ENCODE peak calls at places on chromosomes 4 and X, in eight cellular contexts. A, X, J, K, Z, D, I and H are unnamed samples.

GRCh38 chrX:123405231-123405630 is 221.2 kb downstream of the GRIA3 start:
- DNase-seq in J (no peak), D (no peak), I (no peak), A (no peak), X (no peak), Z (no peak), K (no peak), H (no peak)

GRCh38 chr4:1579834-1580686 is 104.1 kb downstream of the FAM53A start:
- DNase-seq in D (peak; percentile 97), J (peak; percentile 88), A (peak; percentile 89), Z (peak; percentile 93), I (peak; percentile 25), K (peak; percentile 92), X (peak; percentile 92), H (no peak)

GRCh38 chr4:5955201-5955821 is 62.4 kb upstream of the CRMP1 start:
- DNase-seq in Z (no peak), I (no peak), K (no peak), A (no peak), X (no peak), D (no peak), J (no peak), H (no peak)

GRCh38 chrX:16666541-16666940 is 16.6 kb downstream of the S100G start:
- DNase-seq in K (no peak), D (no peak), Z (peak; percentile 58), I (peak; percentile 66), X (no peak), J (peak; percentile 42), A (no peak), H (no peak)

GRCh38 chr4:152187693-152188092 is 348.2 kb downstream of the FBXW7 start:
- DNase-seq in X (no peak), A (no peak), K (no peak), D (no peak), J (no peak), Z (no peak), I (no peak), H (no peak)

GRCh38 chr4:102387552-102388150 is 42.4 kb upstream of the SLC39A8 start:
- DNase-seq in Z (no peak), D (no peak), X (no peak), I (no peak), J (no peak), K (no peak), A (no peak), H (no peak)

GRCh38 chrX:80808854-80809493 is 703 bp downstream of the BRWD3 start:
- DNase-seq in I (no peak), A (peak; percentile 5), J (peak; percentile 41), D (peak; percentile 70), X (no peak), Z (peak; percentile 19), K (peak; percentile 20), H (no peak)

GRCh38 chr4:48660347-48660746 is 119.7 kb downstream of the FRYL start:
- DNase-seq in Z (no peak), J (no peak), D (no peak), K (no peak), X (no peak), I (no peak), A (no peak), H (no peak)

GRCh38 chr4:172596206-172596605 is 572.4 kb upstream of the GALNT7 start:
- DNase-seq in K (no peak), X (no peak), Z (no peak), D (no peak), I (no peak), A (no peak), J (peak; percentile 11), H (no peak)

GRCh38 chrX:41518127-41518840 is 71.1 kb downstream of the NYX start:
- DNase-seq in A (no peak), X (no peak), J (no peak), Z (no peak), D (no peak), I (no peak), K (no peak), H (no peak)

GRCh38 chr4:151356510-151356909 is 31.1 kb upstream of the SH3D19 start:
- DNase-seq in I (peak; percentile 35), A (no peak), J (peak; percentile 75), D (no peak), X (no peak), Z (peak; percentile 59), K (no peak), H (no peak)

GRCh38 chrX:11557120-11557519 is 108.6 kb downstream of the ARHGAP6 start:
- DNase-seq in D (no peak), I (peak; percentile 45), X (no peak), A (no peak), J (peak; percentile 88), Z (peak; percentile 76), K (no peak), H (no peak)

GRCh38 chr4:84529169-84529751 is 30.2 kb upstream of the NKX6-1 start:
- DNase-seq in I (no peak), K (no peak), X (no peak), A (no peak), J (peak; percentile 65), Z (peak; percentile 43), D (no peak), H (no peak)

GRCh38 chrX:113260474-113260873 is 419.8 kb upstream of the AMOT start:
- DNase-seq in D (no peak), X (no peak), Z (peak; percentile 8), J (no peak), I (no peak), K (no peak), A (no peak), H (no peak)

GRCh38 chr4:170875868-170876267 is 786.1 kb upstream of the AADAT start:
- DNase-seq in I (no peak), D (no peak), A (no peak), X (no peak), J (peak; percentile 27), K (no peak), Z (no peak), H (no peak)

GRCh38 chr4:139728146-139728545 is 62.5 kb downstream of the MGST2 start:
- DNase-seq in D (no peak), Z (no peak), K (no peak), X (no peak), I (no peak), A (no peak), J (no peak), H (no peak)

GRCh38 chrX:68929332-68930150 is 100.7 kb downstream of the EFNB1 start:
- DNase-seq in K (no peak), A (no peak), J (peak; percentile 89), X (peak; percentile 29), Z (peak; percentile 78), I (peak; percentile 58), D (no peak), H (no peak)

GRCh38 chr4:48490012-48490679 is at the start of gene ZAR1:
- DNase-seq in X (peak; percentile 17), Z (no peak), K (no peak), D (no peak), A (no peak), I (no peak), J (no peak), H (no peak)

GRCh38 chrX:141732031-141732430 is 33.5 kb upstream of the SPANXD start:
- DNase-seq in Z (peak; percentile 65), A (no peak), X (no peak), K (no peak), D (no peak), I (no peak), J (peak; percentile 2), H (no peak)

GRCh38 chr4:7805533-7806079 is 134.1 kb downstream of the AFAP1 start:
- DNase-seq in J (peak; percentile 92), D (no peak), X (no peak), A (no peak), Z (peak; percentile 98), I (peak; percentile 83), K (peak; percentile 53), H (peak; percentile 91)

GRCh38 chr4:147056951-147057630 is 111.4 kb upstream of the TTC29 start:
- DNase-seq in D (no peak), J (peak; percentile 6), K (no peak), Z (peak; percentile 53), A (no peak), X (no peak), I (no peak), H (peak; percentile 13)
- H3K4me3 ChIP-seq in D (peak overlapping the region; percentile 41), J (peak overlapping the region; percentile 72), K (peak overlapping the region; percentile 43), Z (peak overlapping the region; percentile 13), A (peak overlapping the region; percentile 26), X (peak overlapping the region; percentile 37), I (peak overlapping the region; percentile 37), H (no peak overlapping the region)

DNA sequence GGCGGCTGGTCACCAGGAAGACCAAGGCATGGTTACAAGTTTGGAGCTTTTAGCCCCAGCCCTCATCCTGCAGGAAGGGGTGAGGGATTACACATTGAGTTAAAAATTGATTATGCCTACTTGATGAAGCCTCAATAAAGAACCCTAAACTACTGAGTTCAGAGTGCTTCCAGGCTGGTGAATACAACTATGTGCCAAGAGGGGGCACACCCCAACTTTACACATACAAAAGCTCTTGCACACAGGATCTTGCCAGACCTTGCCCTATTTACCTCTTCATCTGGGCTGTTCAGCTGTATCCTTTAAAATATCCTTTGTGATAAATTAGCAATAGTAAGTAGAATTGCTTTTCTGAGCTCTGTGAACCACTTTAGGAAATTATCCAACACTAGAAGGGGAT is 489.3 kb downstream of the INPP4B start:
- DNase-seq in K (no peak), A (no peak), D (no peak), J (no peak), I (no peak), Z (no peak), X (no peak), H (no peak)
- TF ChIP-seq CTCF in K (no peak), A (no peak), D (no peak), J (no peak), I (no peak), Z (no peak), X (no peak), H (no peak)

GRCh38 chrX:104250470-104250869 is 4.3 kb downstream of the ESX1 start:
- DNase-seq in K (no peak), Z (no peak), A (no peak), I (no peak), J (no peak), X (no peak), D (no peak), H (no peak)

GRCh38 chrX:104253567-104254441 is 929 bp downstream of the ESX1 start:
- DNase-seq in X (no peak), D (no peak), I (no peak), Z (no peak), K (no peak), A (no peak), J (no peak), H (no peak)

GRCh38 chrX:104255465-104255864 is 732 bp upstream of the ESX1 start:
- DNase-seq in K (no peak), D (no peak), J (no peak), I (no peak), Z (peak; percentile 2), X (no peak), A (no peak), H (no peak)

GRCh38 chrX:104254442-104255115 is at the start of gene ESX1:
- DNase-seq in J (no peak), A (no peak), X (no peak), I (no peak), K (no peak), Z (peak; percentile 10), D (no peak), H (no peak)
- H3K4me3 ChIP-seq in J (no peak within 1 kb of the TSS), A (no peak within 1 kb of the TSS), X (peak within 1 kb of the TSS; percentile 22), I (peak within 1 kb of the TSS; percentile 31), K (peak within 1 kb of the TSS; percentile 6), Z (peak within 1 kb of the TSS; percentile 18), D (no peak within 1 kb of the TSS), H (no peak within 1 kb of the TSS)

DNA sequence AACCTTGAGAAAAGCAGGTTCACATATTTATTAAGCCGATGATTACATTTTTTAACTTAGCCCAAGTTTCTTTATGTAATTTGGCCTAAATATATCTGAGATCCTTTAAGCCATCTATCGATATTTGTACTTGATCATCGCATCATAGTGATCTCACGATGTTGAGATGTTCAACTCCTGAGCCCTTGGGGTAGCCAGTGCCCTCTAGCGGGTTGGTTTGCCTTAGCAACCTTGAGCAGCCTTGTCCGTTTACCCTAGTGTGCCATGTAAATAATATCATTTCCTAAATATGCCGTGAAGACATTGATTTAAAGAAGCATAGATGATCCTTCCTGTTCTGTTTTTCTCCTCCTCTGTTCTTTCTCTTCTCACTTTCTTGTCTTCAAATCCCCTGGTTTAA is 432.2 kb downstream of the RPA4 start:
- DNase-seq in K (no peak), X (no peak), Z (no peak), A (no peak), D (no peak), I (no peak), J (peak; percentile 21), H (no peak)
- TF ChIP-seq CTCF in K (no peak), X (no peak), Z (no peak), A (no peak), D (no peak), I (peak; percentile 15), J (peak; percentile 38), H (peak; percentile 4)